ENCODE peak calls at places on chromosomes 1 and 21, in five cellular contexts. N, Z, P, S and T are unnamed samples.

GRCh38 chr1:153231363-153231762 is 14.0 kb downstream of the PRR9 start:
- DNase-seq in N (no peak), Z (no peak), P (no peak), S (no peak), T (no peak)

GRCh38 chr21:29144736-29145353 is 14.4 kb downstream of the MAP3K7CL start:
- DNase-seq in N (no peak), Z (no peak), P (no peak), S (no peak), T (no peak)

GRCh38 chr1:20481158-20481617 is 4.8 kb downstream of the CAMK2N1 start:
- DNase-seq in N (no peak), Z (no peak), P (peak; percentile 17), S (no peak), T (no peak)

GRCh38 chr1:3319874-3320245 is 134.6 kb upstream of the ARHGEF16 start:
- DNase-seq in N (no peak), Z (peak; percentile 39), P (no peak), S (peak; percentile 46), T (peak; percentile 94)

GRCh38 chr1:165645654-165646366 is 14.8 kb downstream of the MGST3 start:
- DNase-seq in N (no peak), Z (peak; percentile 9), P (no peak), S (no peak), T (no peak)

GRCh38 chr1:229027622-229028182 is 243.2 kb upstream of the RAB4A start:
- DNase-seq in N (no peak), Z (peak; percentile 25), P (no peak), S (peak; percentile 8), T (peak; percentile 75)

GRCh38 chr1:200892546-200892945 is 2.2 kb upstream of the INAVA start:
- DNase-seq in N (no peak), Z (no peak), P (no peak), S (no peak), T (no peak)

GRCh38 chr21:42044871-42045495 is 26.1 kb upstream of the UMODL1 start:
- DNase-seq in N (no peak), Z (no peak), P (no peak), S (no peak), T (no peak)

GRCh38 chr1:53026254-53026653 is 35.8 kb upstream of the PODN start:
- DNase-seq in N (no peak), Z (no peak), P (no peak), S (no peak), T (no peak)

GRCh38 chr1:156241311-156241811 is 623 bp upstream of the BGLAP start:
- DNase-seq in N (no peak), Z (no peak), P (no peak), S (no peak), T (peak; percentile 66)

GRCh38 chr1:240117202-240117769 is 25.6 kb downstream of the FMN2 start:
- DNase-seq in N (no peak), Z (no peak), P (no peak), S (no peak), T (no peak)

GRCh38 chr1:191528275-191528674 is 630.0 kb upstream of the RGS18 start:
- DNase-seq in N (no peak), Z (no peak), P (no peak), S (no peak), T (no peak)

GRCh38 chr1:201608635-201609395 is 69.9 kb downstream of the NAV1 start:
- DNase-seq in N (no peak), Z (no peak), P (peak; percentile 60), S (no peak), T (no peak)